ENCODE peak calls at places on chromosomes 6 and 20, in eight cellular contexts. One of them, this sample, is unnamed. For H3K4me1, the result is how much of the 10 kb centered on the place peaks cover.

GRCh38 chr6:96704713-96705112 is 132.6 kb downstream of the GPR63 start:
- DNase-seq in GM23338: no peak
- DNase-seq in PC-9: no peak
- DNase-seq in HepG2: no peak
- DNase-seq in A549: no peak
- DNase-seq in fibroblast of lung: no peak
- DNase-seq in IMR-90: no peak
- DNase-seq in neural progenitor cell: no peak
- DNase-seq in this sample: no peak

GRCh38 chr6:42710316-42710715 is 12.1 kb downstream of the PRPH2 start:
- DNase-seq in GM23338: peak
- DNase-seq in fibroblast of lung: no peak
- DNase-seq in IMR-90: peak
- DNase-seq in HepG2: no peak
- DNase-seq in PC-9: no peak
- DNase-seq in neural progenitor cell: peak
- DNase-seq in A549: no peak
- DNase-seq in this sample: peak

GRCh38 chr6:46828939-46829338 is 35.8 kb downstream of the MEP1A start:
- DNase-seq in neural progenitor cell: no peak
- DNase-seq in IMR-90: no peak
- DNase-seq in HepG2: no peak
- DNase-seq in PC-9: no peak
- DNase-seq in GM23338: no peak
- DNase-seq in A549: no peak
- DNase-seq in fibroblast of lung: no peak
- DNase-seq in this sample: no peak

GRCh38 chr20:63873477-63873971 is 8.5 kb downstream of the TPD52L2 start:
- DNase-seq in IMR-90: peak
- DNase-seq in GM23338: no peak
- DNase-seq in neural progenitor cell: no peak
- DNase-seq in HepG2: no peak
- DNase-seq in fibroblast of lung: peak
- DNase-seq in A549: peak
- DNase-seq in PC-9: peak
- DNase-seq in this sample: peak

GRCh38 chr6:43800746-43801488 is 30.9 kb downstream of the VEGFA start:
- DNase-seq in HepG2: no peak
- DNase-seq in PC-9: no peak
- DNase-seq in GM23338: peak
- DNase-seq in neural progenitor cell: no peak
- DNase-seq in fibroblast of lung: no peak
- DNase-seq in A549: no peak
- DNase-seq in IMR-90: no peak
- DNase-seq in this sample: no peak

GRCh38 chr6:167543602-167544506 is 219.0 kb downstream of the TTLL2 start:
- DNase-seq in A549: no peak
- DNase-seq in HepG2: no peak
- DNase-seq in PC-9: no peak
- DNase-seq in IMR-90: no peak
- DNase-seq in neural progenitor cell: no peak
- DNase-seq in fibroblast of lung: peak
- DNase-seq in GM23338: no peak
- DNase-seq in this sample: peak

GRCh38 chr6:118902731-118903130 is 8.8 kb downstream of the ASF1A start:
- DNase-seq in fibroblast of lung: peak
- DNase-seq in HepG2: no peak
- DNase-seq in PC-9: no peak
- DNase-seq in GM23338: no peak
- DNase-seq in IMR-90: peak
- DNase-seq in A549: no peak
- DNase-seq in neural progenitor cell: no peak
- DNase-seq in this sample: peak

GRCh38 chr20:15653396-15654207 is 919.6 kb downstream of the KIF16B start:
- DNase-seq in fibroblast of lung: no peak
- DNase-seq in A549: no peak
- DNase-seq in PC-9: no peak
- DNase-seq in IMR-90: peak
- DNase-seq in GM23338: no peak
- DNase-seq in HepG2: no peak
- DNase-seq in neural progenitor cell: no peak
- DNase-seq in this sample: no peak

GRCh38 chr6:53728570-53729194 is 63.1 kb upstream of the KLHL31 start:
- DNase-seq in PC-9: no peak
- DNase-seq in fibroblast of lung: peak
- DNase-seq in HepG2: peak
- DNase-seq in IMR-90: peak
- DNase-seq in GM23338: peak
- DNase-seq in A549: peak
- DNase-seq in neural progenitor cell: peak
- DNase-seq in this sample: no peak

GRCh38 chr6:44475417-44475778 is 87.9 kb downstream of the CDC5L start:
- DNase-seq in IMR-90: no peak
- DNase-seq in fibroblast of lung: no peak
- DNase-seq in HepG2: no peak
- DNase-seq in GM23338: no peak
- DNase-seq in PC-9: no peak
- DNase-seq in neural progenitor cell: no peak
- DNase-seq in A549: no peak
- DNase-seq in this sample: no peak

GRCh38 chr6:46014511-46015118 is 1.0 kb downstream of the CLIC5 start:
- DNase-seq in HepG2: no peak
- DNase-seq in fibroblast of lung: no peak
- DNase-seq in GM23338: peak
- DNase-seq in IMR-90: no peak
- DNase-seq in neural progenitor cell: peak
- DNase-seq in A549: no peak
- DNase-seq in PC-9: no peak
- DNase-seq in this sample: no peak

GRCh38 chr20:23086056-23086551 is at the start of gene CD93:
- DNase-seq in HepG2: no peak
- DNase-seq in IMR-90: peak
- DNase-seq in A549: no peak
- DNase-seq in neural progenitor cell: no peak
- DNase-seq in GM23338: peak
- DNase-seq in fibroblast of lung: no peak
- DNase-seq in PC-9: no peak
- DNase-seq in this sample: peak

GRCh38 chr20:35014537-35014936 is 58.9 kb downstream of the MYH7B start:
- DNase-seq in HepG2: no peak
- DNase-seq in neural progenitor cell: no peak
- DNase-seq in fibroblast of lung: no peak
- DNase-seq in PC-9: no peak
- DNase-seq in IMR-90: no peak
- DNase-seq in A549: no peak
- DNase-seq in GM23338: no peak
- DNase-seq in this sample: no peak

GRCh38 chr6:89264296-89264695 is 47.1 kb upstream of the GABRR1 start:
- DNase-seq in HepG2: no peak
- DNase-seq in A549: no peak
- DNase-seq in fibroblast of lung: no peak
- DNase-seq in PC-9: no peak
- DNase-seq in GM23338: no peak
- DNase-seq in neural progenitor cell: no peak
- DNase-seq in IMR-90: no peak
- DNase-seq in this sample: no peak

GRCh38 chr20:58708246-58708931 is 15.8 kb downstream of the NPEPL1 start:
- DNase-seq in IMR-90: no peak
- DNase-seq in fibroblast of lung: no peak
- DNase-seq in PC-9: no peak
- DNase-seq in GM23338: no peak
- DNase-seq in HepG2: no peak
- DNase-seq in A549: no peak
- DNase-seq in neural progenitor cell: no peak
- DNase-seq in this sample: no peak

GRCh38 chr20:62914970-62915457 is 11.3 kb downstream of the DIDO1 start:
- DNase-seq in A549: peak
- DNase-seq in fibroblast of lung: peak
- DNase-seq in PC-9: no peak
- DNase-seq in HepG2: peak
- DNase-seq in GM23338: peak
- DNase-seq in IMR-90: peak
- DNase-seq in neural progenitor cell: peak
- DNase-seq in this sample: peak

GRCh38 chr6:48281217-48281616 is 170.2 kb upstream of the PTCHD4 start:
- DNase-seq in neural progenitor cell: no peak
- DNase-seq in HepG2: no peak
- DNase-seq in PC-9: no peak
- DNase-seq in GM23338: no peak
- DNase-seq in A549: no peak
- DNase-seq in fibroblast of lung: no peak
- DNase-seq in IMR-90: no peak
- DNase-seq in this sample: no peak

GRCh38 chr20:8790442-8791074 is 278.3 kb upstream of the PLCB4 start:
- DNase-seq in A549: peak
- DNase-seq in PC-9: no peak
- DNase-seq in IMR-90: peak
- DNase-seq in fibroblast of lung: peak
- DNase-seq in HepG2: peak
- DNase-seq in neural progenitor cell: peak
- DNase-seq in GM23338: peak
- DNase-seq in this sample: peak

DNA sequence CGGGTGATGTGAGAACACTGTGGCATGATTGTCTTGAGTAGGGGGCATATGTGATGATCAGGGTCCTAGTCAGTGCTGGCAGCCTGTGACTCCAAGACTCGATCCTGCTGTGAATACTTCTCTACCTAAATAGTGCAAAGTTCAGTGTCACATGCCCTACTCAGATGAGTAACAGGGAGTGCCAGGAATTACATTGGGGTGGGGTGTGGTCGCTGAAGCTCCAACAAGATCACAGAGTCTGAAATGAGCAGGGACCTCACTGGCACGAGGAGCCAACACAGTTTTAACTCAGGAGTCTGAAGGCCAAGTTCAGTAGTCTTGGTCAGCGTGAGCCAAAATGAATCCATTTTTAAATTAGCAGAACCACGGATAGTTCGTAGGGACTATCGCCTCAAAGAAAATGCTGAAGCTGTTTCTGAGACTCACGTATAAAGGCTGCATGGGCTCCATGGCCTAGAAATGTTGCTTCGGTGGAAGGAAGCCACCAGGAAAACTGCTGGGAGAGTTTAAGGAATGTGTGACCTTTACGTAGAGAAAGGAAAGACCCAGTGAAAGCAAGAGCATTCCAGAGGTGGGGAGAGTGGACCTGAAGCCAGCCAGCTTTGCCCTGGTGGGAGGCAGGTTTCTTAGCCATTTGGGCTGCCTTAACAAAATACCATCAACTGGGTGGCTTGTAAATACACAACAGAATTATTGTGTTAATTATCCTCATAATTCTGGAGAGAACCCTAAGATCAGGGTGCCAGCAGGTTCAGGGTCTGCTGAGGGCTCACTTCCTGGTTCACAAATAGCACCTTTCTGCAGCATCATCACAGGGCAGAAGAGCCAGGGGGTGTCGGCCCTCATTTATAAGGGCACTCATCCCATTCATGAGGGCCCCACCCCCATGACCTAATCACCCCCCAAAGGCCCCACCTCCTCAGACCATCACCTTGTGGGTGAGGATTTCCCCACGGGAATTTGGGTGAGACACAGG is 72.0 kb downstream of the RPP40 start:
- DNase-seq in PC-9: peak
- DNase-seq in GM23338: peak
- DNase-seq in A549: peak
- DNase-seq in neural progenitor cell: peak
- DNase-seq in fibroblast of lung: no peak
- DNase-seq in HepG2: peak
- DNase-seq in IMR-90: no peak
- DNase-seq in this sample: no peak
- H3K4me2 ChIP-seq in PC-9: peak
- H3K4me2 ChIP-seq in GM23338: peak
- H3K4me2 ChIP-seq in A549: peak
- H3K4me2 ChIP-seq in neural progenitor cell: no peak
- H3K4me2 ChIP-seq in fibroblast of lung: no peak
- H3K4me2 ChIP-seq in HepG2: no peak
- H3K4me2 ChIP-seq in IMR-90: no peak
- H3K4me2 ChIP-seq in this sample: no peak

DNA sequence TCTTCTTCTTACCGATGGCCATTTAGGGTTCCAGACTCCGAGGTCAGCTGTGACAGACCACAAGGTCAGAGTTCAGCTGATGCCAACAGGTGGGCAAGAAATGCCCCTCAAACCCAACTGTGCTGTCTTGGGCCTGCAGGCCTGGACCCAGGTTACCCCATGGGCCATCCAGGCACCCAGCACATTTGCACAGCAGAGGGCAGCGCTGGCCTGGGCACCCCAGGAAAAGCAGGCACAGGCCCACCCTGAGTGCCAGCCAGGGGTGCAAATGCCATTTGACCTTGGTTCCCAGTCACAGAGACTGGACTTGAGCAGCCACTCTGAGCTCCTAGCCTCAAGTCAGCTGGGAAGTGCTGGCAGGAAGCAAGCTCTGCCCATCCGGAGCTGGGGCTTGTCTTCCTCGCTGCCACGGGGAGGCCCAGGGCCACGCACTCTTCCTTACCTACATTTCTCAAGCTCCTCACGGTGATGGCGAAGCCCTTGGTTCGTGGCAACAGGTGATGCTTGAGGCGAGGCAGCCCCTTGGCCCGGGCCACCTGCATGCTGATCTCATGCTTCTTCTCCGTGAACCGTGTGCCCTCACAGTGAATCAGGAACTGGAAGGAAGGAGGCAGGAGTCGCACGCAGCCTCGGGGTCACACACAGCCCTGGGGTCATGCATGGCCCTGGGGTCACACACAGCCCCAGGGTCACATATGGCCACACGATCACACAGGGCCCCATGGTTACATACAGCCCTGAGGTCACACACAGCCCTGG is 120.8 kb downstream of the AGPAT4 start:
- DNase-seq in A549: no peak
- DNase-seq in HepG2: no peak
- DNase-seq in neural progenitor cell: no peak
- DNase-seq in PC-9: no peak
- DNase-seq in fibroblast of lung: peak
- DNase-seq in IMR-90: no peak
- DNase-seq in GM23338: no peak
- DNase-seq in this sample: no peak
- TF ChIP-seq CTCF in A549: peak
- TF ChIP-seq CTCF in HepG2: peak
- TF ChIP-seq CTCF in neural progenitor cell: peak
- TF ChIP-seq CTCF in PC-9: no peak
- TF ChIP-seq CTCF in fibroblast of lung: peak
- TF ChIP-seq CTCF in IMR-90: peak
- TF ChIP-seq CTCF in GM23338: peak
- TF ChIP-seq CTCF in this sample: peak

GRCh38 chr6:52307900-52308372 is 23.4 kb upstream of the MCM3 start:
- DNase-seq in PC-9: no peak
- DNase-seq in neural progenitor cell: no peak
- DNase-seq in fibroblast of lung: no peak
- DNase-seq in IMR-90: no peak
- DNase-seq in A549: no peak
- DNase-seq in HepG2: no peak
- DNase-seq in GM23338: no peak
- DNase-seq in this sample: no peak
- H3K4me1 ChIP-seq in PC-9: under half
- H3K4me1 ChIP-seq in neural progenitor cell: under half
- H3K4me1 ChIP-seq in fibroblast of lung: under half
- H3K4me1 ChIP-seq in IMR-90: under half
- H3K4me1 ChIP-seq in A549: under half
- H3K4me1 ChIP-seq in HepG2: half or more
- H3K4me1 ChIP-seq in GM23338: under half
- H3K4me1 ChIP-seq in this sample: under half

GRCh38 chr6:169850746-169851145 is 99.3 kb downstream of the ERMARD start:
- DNase-seq in GM23338: no peak
- DNase-seq in PC-9: no peak
- DNase-seq in A549: no peak
- DNase-seq in HepG2: no peak
- DNase-seq in IMR-90: no peak
- DNase-seq in fibroblast of lung: no peak
- DNase-seq in neural progenitor cell: no peak
- DNase-seq in this sample: no peak
- H3K4me2 ChIP-seq in GM23338: no peak
- H3K4me2 ChIP-seq in PC-9: no peak
- H3K4me2 ChIP-seq in A549: no peak
- H3K4me2 ChIP-seq in HepG2: no peak
- H3K4me2 ChIP-seq in IMR-90: no peak
- H3K4me2 ChIP-seq in fibroblast of lung: no peak
- H3K4me2 ChIP-seq in neural progenitor cell: no peak
- H3K4me2 ChIP-seq in this sample: no peak

This sample was measured in astrocyte.